ENCODE peak calls at places on chromosome 15, in eight cellular contexts. O is upper lobe of left lung, T is suprapubic skin, B is HepG2, H is A549, I is stomach, U is ovary, R is GM12878. L is an unnamed sample.

GRCh38 chr15:48861813-48862431 is 16.0 kb upstream of the EID1 start:
- DNase-seq in I (no peak), O (no peak), B (peak), T (no peak), U (no peak), R (no peak), H (peak), L (no peak)

GRCh38 chr15:87522997-87523396 is 733.5 kb downstream of the NTRK3 start:
- DNase-seq in O (no peak), T (no peak), R (no peak), U (no peak), B (no peak), H (no peak), I (no peak), L (no peak)

GRCh38 chr15:74265046-74265639 is 29.0 kb downstream of the CCDC33 start:
- DNase-seq in T (no peak), I (no peak), R (no peak), U (no peak), O (no peak), H (no peak), B (peak), L (no peak)

GRCh38 chr15:83991163-83991562 is 244.4 kb upstream of the GOLGA6L4 start:
- DNase-seq in H (no peak), B (no peak), O (no peak), U (no peak), I (no peak), R (no peak), T (no peak), L (no peak)

GRCh38 chr15:42137461-42138261 is 18.8 kb downstream of the PLA2G4F start:
- DNase-seq in B (peak), T (peak), O (no peak), I (peak), U (no peak), R (no peak), H (peak), L (peak)

GRCh38 chr15:92733934-92734521 is 78.5 kb upstream of the FAM174B start:
- DNase-seq in R (no peak), H (peak), O (no peak), I (no peak), U (no peak), B (no peak), T (no peak), L (no peak)

GRCh38 chr15:89492111-89492641 is 4.2 kb downstream of the RHCG start:
- DNase-seq in O (no peak), T (peak), H (peak), R (no peak), B (no peak), I (no peak), U (no peak), L (no peak)

GRCh38 chr15:65211157-65211982 is at the start of gene CILP:
- DNase-seq in I (no peak), H (no peak), U (peak), R (no peak), B (no peak), O (peak), T (no peak), L (peak)

GRCh38 chr15:55846108-55846707 is 103.3 kb upstream of the PRTG start:
- DNase-seq in H (peak), R (peak), T (no peak), U (peak), B (peak), O (no peak), I (no peak), L (peak)

GRCh38 chr15:99454941-99455795 is 110.6 kb upstream of the MEF2A start:
- DNase-seq in O (peak), U (peak), R (no peak), B (peak), T (peak), H (no peak), I (peak), L (peak)

GRCh38 chr15:101004500-101004899 is 85.3 kb downstream of the LRRK1 start:
- DNase-seq in B (no peak), T (no peak), O (no peak), I (no peak), R (no peak), U (no peak), H (no peak), L (no peak)

GRCh38 chr15:76336254-76337046 is at the start of gene ISL2:
- DNase-seq in I (peak), O (peak), U (no peak), T (peak), H (peak), B (peak), R (peak), L (no peak)

GRCh38 chr15:99148851-99149276 is 44.0 kb downstream of the SYNM start:
- DNase-seq in U (no peak), B (no peak), O (no peak), T (no peak), H (no peak), I (no peak), R (no peak), L (no peak)

GRCh38 chr15:61124195-61124594 is 104.9 kb downstream of the RORA start:
- DNase-seq in O (no peak), B (no peak), I (no peak), U (no peak), R (no peak), H (no peak), T (no peak), L (no peak)

GRCh38 chr15:90782450-90782849 is 65.3 kb downstream of the BLM start:
- DNase-seq in U (no peak), H (no peak), B (no peak), I (no peak), O (no peak), T (no peak), R (no peak), L (no peak)

GRCh38 chr15:49895337-49896223 is 223.5 kb downstream of the ATP8B4 start:
- DNase-seq in I (no peak), B (no peak), O (no peak), U (no peak), T (no peak), H (no peak), R (no peak), L (no peak)

GRCh38 chr15:53037904-53038303 is 247.8 kb upstream of the ONECUT1 start:
- DNase-seq in R (no peak), U (no peak), I (no peak), B (no peak), H (no peak), T (no peak), O (no peak), L (no peak)

GRCh38 chr15:66145242-66146182 is 108.0 kb downstream of the MEGF11 start:
- DNase-seq in U (no peak), O (no peak), T (no peak), I (no peak), B (no peak), H (no peak), R (no peak), L (no peak)

GRCh38 chr15:70835415-70835814 is 18.5 kb downstream of the LARP6 start:
- DNase-seq in T (peak), H (no peak), R (no peak), O (no peak), U (peak), I (no peak), B (no peak), L (peak)

GRCh38 chr15:79140846-79141570 is 50.4 kb upstream of the RASGRF1 start:
- DNase-seq in B (no peak), U (no peak), O (no peak), R (no peak), H (no peak), T (no peak), I (no peak), L (no peak)
- TF ChIP-seq EP300 in B (no peak), U (no peak), O (no peak), R (no peak), H (no peak), T (no peak), I (no peak), L (no peak)

DNA sequence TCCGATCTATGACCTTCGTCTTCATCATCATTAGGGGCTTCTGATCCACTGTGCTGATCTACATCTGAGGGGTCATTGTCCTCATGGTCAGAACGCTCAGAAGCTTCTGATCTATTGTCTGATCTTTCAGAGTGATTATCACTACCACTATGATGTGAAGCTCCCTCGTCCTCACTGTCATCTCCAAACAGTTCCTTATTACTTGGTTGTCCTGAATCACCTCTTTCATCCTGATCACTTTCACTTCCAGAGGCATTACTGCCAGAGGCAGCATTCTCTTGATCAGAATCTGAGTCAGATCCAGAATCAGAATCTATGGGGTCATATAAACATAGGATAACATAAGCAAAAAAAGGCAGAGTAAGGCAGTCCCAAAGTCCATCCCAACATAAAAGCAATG is 5.4 kb downstream of the LEO1 start:
- DNase-seq in H (no peak), T (no peak), U (no peak), B (no peak), I (no peak), O (no peak), R (no peak), L (no peak)
- TF ChIP-seq EP300 in H (no peak), T (no peak), U (no peak), B (no peak), I (no peak), O (no peak), R (no peak), L (no peak)

DNA sequence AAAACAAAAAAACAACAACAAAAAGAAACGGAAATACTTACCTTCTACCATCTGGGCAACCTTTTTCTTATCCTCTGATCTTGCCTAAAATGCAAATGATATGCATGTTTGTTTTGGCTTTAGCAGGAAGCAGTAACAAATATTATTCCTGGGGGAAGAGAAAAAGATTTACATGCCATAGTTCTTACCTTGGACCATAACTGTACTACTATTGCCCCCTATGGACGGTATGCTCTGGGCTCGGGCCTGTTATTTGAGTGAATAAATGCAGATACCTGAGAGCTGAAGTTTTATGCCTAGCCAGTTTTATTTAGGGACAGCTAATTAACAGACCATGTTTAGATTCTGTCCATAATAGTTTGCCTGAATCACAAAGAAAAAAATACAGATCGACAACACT is 12.6 kb upstream of the STARD5 start:
- DNase-seq in U (no peak), B (peak), T (no peak), O (no peak), H (peak), I (no peak), R (no peak), L (no peak)
- TF ChIP-seq EP300 in U (no peak), B (no peak), T (no peak), O (no peak), H (no peak), I (no peak), R (no peak), L (no peak)

GRCh38 chr15:39695793-39696192 is 86.8 kb downstream of the FSIP1 start:
- DNase-seq in T (no peak), O (no peak), B (no peak), U (no peak), I (no peak), R (no peak), H (no peak), L (no peak)

GRCh38 chr15:39700301-39700700 is 82.3 kb downstream of the FSIP1 start:
- DNase-seq in H (no peak), T (no peak), O (no peak), I (no peak), U (no peak), R (no peak), B (no peak), L (no peak)

GRCh38 chr15:39698444-39699390 is 83.9 kb downstream of the FSIP1 start:
- DNase-seq in H (no peak), T (no peak), R (no peak), I (no peak), B (no peak), U (no peak), O (peak), L (no peak)

GRCh38 chr15:39701988-39702387 is 80.7 kb downstream of the FSIP1 start:
- DNase-seq in I (no peak), H (no peak), R (no peak), U (no peak), B (no peak), O (no peak), T (no peak), L (no peak)

GRCh38 chr15:39699531-39700110 is 83.0 kb downstream of the FSIP1 start:
- DNase-seq in O (no peak), U (no peak), R (no peak), T (no peak), H (no peak), B (no peak), I (no peak), L (no peak)
- TF ChIP-seq EP300 in O (no peak), U (no peak), R (no peak), T (no peak), H (no peak), B (no peak), I (no peak), L (no peak)

GRCh38 chr15:72784233-72784876 is 797 bp upstream of the ADPGK start:
- DNase-seq in U (no peak), H (peak), O (peak), I (no peak), T (no peak), R (peak), B (peak), L (no peak)

GRCh38 chr15:72782274-72782992 is 1.1 kb downstream of the ADPGK start:
- DNase-seq in B (no peak), U (no peak), R (no peak), T (no peak), I (no peak), O (no peak), H (no peak), L (no peak)

GRCh38 chr15:72783563-72784232 is at the start of gene ADPGK:
- DNase-seq in B (peak), T (peak), U (peak), I (peak), H (peak), O (peak), R (peak), L (peak)

GRCh38 chr15:72781621-72782020 is 1.9 kb downstream of the ADPGK start:
- DNase-seq in I (no peak), B (no peak), O (no peak), U (no peak), H (no peak), T (no peak), R (no peak), L (no peak)

GRCh38 chr15:72782993-72783562 is 480 bp downstream of the ADPGK start:
- DNase-seq in R (peak), I (peak), T (peak), B (no peak), H (no peak), U (peak), O (peak), L (peak)
- TF ChIP-seq EP300 in R (no peak), I (no peak), T (no peak), B (no peak), H (no peak), U (no peak), O (no peak), L (no peak)

L was measured in tibial nerve.